ENCODE peak calls at places on chromosome 15, in six cellular contexts. U, Z, O, S, D and M are unnamed samples.

GRCh38 chr15:39438260-39438659 is 142.6 kb upstream of the THBS1 start:
- DNase-seq in U (no peak), Z (no peak), O (no peak), S (no peak), D (no peak), M (no peak)

GRCh38 chr15:40549894-40550293 is 14.9 kb downstream of the CCDC32 start:
- DNase-seq in U (no peak), Z (peak; percentile 75), O (no peak), S (no peak), D (no peak), M (no peak)

GRCh38 chr15:55434989-55435825 is 26.9 kb downstream of the PIERCE2 start:
- DNase-seq in U (peak; percentile 86), Z (no peak), O (no peak), S (peak; percentile 83), D (peak; percentile 42), M (no peak)

GRCh38 chr15:95837605-95838004 is 492.9 kb upstream of the NR2F2 start:
- DNase-seq in U (no peak), Z (no peak), O (no peak), S (no peak), D (no peak), M (no peak)

GRCh38 chr15:53588773-53589172 is 170.7 kb downstream of the WDR72 start:
- DNase-seq in U (no peak), Z (no peak), O (no peak), S (no peak), D (no peak), M (no peak)

GRCh38 chr15:26869628-26870027 is 2.8 kb downstream of the GABRA5 start:
- DNase-seq in U (no peak), Z (no peak), O (no peak), S (no peak), D (no peak), M (no peak)

GRCh38 chr15:71116942-71117341 is 1.7 kb downstream of the THSD4 start:
- DNase-seq in U (no peak), Z (no peak), O (peak; percentile 59), S (no peak), D (no peak), M (no peak)

GRCh38 chr15:98292442-98293240 is 332.1 kb downstream of the ARRDC4 start:
- DNase-seq in U (peak; percentile 89), Z (peak; percentile 38), O (peak; percentile 39), S (peak; percentile 6), D (peak; percentile 21), M (no peak)

GRCh38 chr15:85943825-85944224 is 135.8 kb upstream of the AGBL1 start:
- DNase-seq in U (no peak), Z (no peak), O (no peak), S (no peak), D (no peak), M (no peak)

GRCh38 chr15:51917493-51917892 is 54.1 kb downstream of the LEO1 start:
- DNase-seq in U (peak; percentile 83), Z (no peak), O (no peak), S (peak; percentile 47), D (peak; percentile 64), M (no peak)

GRCh38 chr15:51298656-51299055 is 39.7 kb downstream of the CYP19A1 start:
- DNase-seq in U (no peak), Z (no peak), O (no peak), S (no peak), D (no peak), M (no peak)

GRCh38 chr15:98614681-98615080 is 33.7 kb upstream of the IGF1R start:
- DNase-seq in U (no peak), Z (no peak), O (no peak), S (no peak), D (no peak), M (no peak)

GRCh38 chr15:35755237-35755802 is 209.4 kb upstream of the DPH6 start:
- DNase-seq in U (no peak), Z (no peak), O (no peak), S (no peak), D (no peak), M (no peak)

GRCh38 chr15:98776607-98777281 is 128.4 kb downstream of the IGF1R start:
- DNase-seq in U (no peak), Z (peak; percentile 58), O (no peak), S (no peak), D (no peak), M (no peak)

GRCh38 chr15:71807691-71808091 is 2.7 kb upstream of the NR2E3 start:
- DNase-seq in U (peak; percentile 67), Z (no peak), O (no peak), S (no peak), D (no peak), M (no peak)

GRCh38 chr15:68354923-68355322 is 77.0 kb downstream of the ITGA11 start:
- DNase-seq in U (no peak), Z (no peak), O (no peak), S (no peak), D (peak; percentile 64), M (no peak)

GRCh38 chr15:71484080-71484479 is 326.3 kb upstream of the NR2E3 start:
- DNase-seq in U (no peak), Z (no peak), O (no peak), S (no peak), D (no peak), M (no peak)

GRCh38 chr15:90482124-90483011 is 47.4 kb upstream of the CRTC3 start:
- DNase-seq in U (peak; percentile 67), Z (peak; percentile 53), O (peak; percentile 51), S (peak; percentile 78), D (peak; percentile 34), M (no peak)

GRCh38 chr15:39801641-39802309 is 19.1 kb upstream of the FSIP1 start:
- DNase-seq in U (peak; percentile 64), Z (peak; percentile 50), O (peak; percentile 53), S (peak; percentile 14), D (peak; percentile 46), M (no peak)

GRCh38 chr15:96042734-96043224 is 287.7 kb upstream of the NR2F2 start:
- DNase-seq in U (no peak), Z (no peak), O (no peak), S (no peak), D (no peak), M (no peak)

GRCh38 chr15:47819158-47819557 is 101.9 kb downstream of the SEMA6D start:
- DNase-seq in U (no peak), Z (no peak), O (no peak), S (no peak), D (no peak), M (no peak)

GRCh38 chr15:51093488-51093864 is 1.2 kb downstream of the TNFAIP8L3 start:
- DNase-seq in U (no peak), Z (no peak), O (no peak), S (no peak), D (no peak), M (no peak)

GRCh38 chr15:86772369-86773059 is 692.8 kb downstream of the AGBL1 start:
- DNase-seq in U (no peak), Z (no peak), O (peak; percentile 14), S (no peak), D (no peak), M (no peak)

GRCh38 chr15:83747050-83747717 is 93.3 kb downstream of the ADAMTSL3 start:
- DNase-seq in U (peak; percentile 51), Z (no peak), O (no peak), S (no peak), D (peak; percentile 3), M (no peak)
- TF ChIP-seq CTCF in U (peak; percentile 72), Z (no peak), O (no peak), S (no peak), D (peak; percentile 17), M (no peak)

DNA sequence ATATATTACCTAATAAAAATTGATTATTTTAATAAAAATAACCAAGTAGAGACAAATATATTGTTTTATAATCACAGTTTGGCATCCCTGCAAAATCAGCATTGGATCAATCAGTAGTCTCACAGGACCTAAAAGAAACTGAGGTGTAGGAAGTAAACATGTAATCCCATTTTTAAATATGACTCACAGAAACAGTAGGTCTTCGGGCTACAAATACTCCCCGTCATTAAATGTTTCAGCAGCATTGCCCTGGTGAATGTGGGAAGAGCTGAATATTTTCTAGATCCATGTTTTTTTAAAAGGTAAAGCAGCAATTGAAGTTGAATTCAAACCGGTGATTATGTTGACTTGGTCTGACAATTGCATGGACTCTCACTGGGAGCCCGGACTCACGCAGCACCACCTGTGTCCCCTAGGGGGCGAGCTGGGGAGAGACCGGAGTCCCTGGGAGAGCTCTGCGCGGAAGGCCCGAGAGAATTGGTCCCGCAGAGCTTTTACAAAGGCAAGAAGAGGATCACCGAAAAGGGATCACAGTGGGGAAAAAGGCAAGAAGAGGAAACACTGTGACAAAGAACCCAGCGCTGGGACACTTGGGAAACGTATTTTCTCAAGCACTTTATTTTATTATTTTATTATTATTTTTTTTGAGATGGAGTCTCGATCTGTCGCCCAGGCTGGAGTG is 17.2 kb upstream of the USP3 start:
- DNase-seq in U (peak; percentile 93), Z (peak; percentile 95), O (peak; percentile 95), S (peak; percentile 79), D (peak; percentile 67), M (peak; percentile 90)
- TF ChIP-seq POLR2AphosphoS5 in U (no peak), Z (no peak), O (no peak), S (no peak), D (peak; percentile 21), M (no peak)

GRCh38 chr15:66631616-66632263 is 65.9 kb upstream of the LCTL start:
- DNase-seq in U (no peak), Z (no peak), O (no peak), S (no peak), D (no peak), M (no peak)
- TF ChIP-seq CTCF in U (no peak), Z (no peak), O (no peak), S (no peak), D (no peak), M (no peak)

GRCh38 chr15:62757535-62757934 is 285.0 kb upstream of the TPM1 start:
- DNase-seq in U (no peak), Z (no peak), O (no peak), S (no peak), D (no peak), M (no peak)

GRCh38 chr15:62756995-62757360 is 285.6 kb upstream of the TPM1 start:
- DNase-seq in U (no peak), Z (no peak), O (no peak), S (no peak), D (no peak), M (no peak)

GRCh38 chr15:62758952-62759349 is 283.6 kb upstream of the TPM1 start:
- DNase-seq in U (no peak), Z (no peak), O (no peak), S (no peak), D (no peak), M (no peak)

GRCh38 chr15:62756326-62756994 is 286.1 kb upstream of the TPM1 start:
- DNase-seq in U (no peak), Z (no peak), O (no peak), S (no peak), D (no peak), M (no peak)

GRCh38 chr15:62758126-62758951 is 284.2 kb upstream of the TPM1 start:
- DNase-seq in U (peak; percentile 66), Z (peak; percentile 49), O (peak; percentile 14), S (peak; percentile 38), D (no peak), M (peak; percentile 37)
- TF ChIP-seq POLR2AphosphoS5 in U (no peak), Z (no peak), O (no peak), S (no peak), D (no peak), M (no peak)

GRCh38 chr15:73936181-73936580 is 9.9 kb downstream of the LOXL1 start:
- DNase-seq in U (peak; percentile 31), Z (no peak), O (no peak), S (no peak), D (no peak), M (no peak)
- TF ChIP-seq CTCF in U (peak; percentile 13), Z (no peak), O (no peak), S (peak; percentile 20), D (no peak), M (no peak)